ENCODE peak calls at places on chromosomes 4 and X, in six cellular contexts. Q is A549, F is uterus, E is lower leg skin, D is H54, J is stomach. L is an unnamed sample.
A peak's percentile ranks its signal among the peaks of the same experiment; 100 is the strongest.

GRCh38 chr4:140052050-140052449 is 101.9 kb downstream of the MAML3 start:
- DNase-seq in Q (peak; percentile 51), J (peak; percentile 60), E (no peak), D (no peak), F (peak; percentile 40), L (peak; percentile 7)

GRCh38 chrX:53930513-53931380 is 113.5 kb downstream of the PHF8 start:
- DNase-seq in F (no peak), Q (peak; percentile 3), J (no peak), E (no peak), D (no peak), L (no peak)

GRCh38 chrX:149286940-149287349 is 218.2 kb downstream of the IDS start:
- DNase-seq in Q (peak; percentile 38), D (peak; percentile 5), J (peak; percentile 44), F (no peak), E (no peak), L (peak; percentile 26)

GRCh38 chrX:17081969-17082368 is 135.5 kb downstream of the REPS2 start:
- DNase-seq in J (no peak), D (no peak), E (no peak), F (no peak), Q (no peak), L (peak; percentile 7)

GRCh38 chrX:111719426-111720210 is 38.6 kb downstream of the ALG13 start:
- DNase-seq in J (no peak), F (no peak), D (no peak), Q (peak; percentile 3), E (no peak), L (no peak)

GRCh38 chr4:78331186-78331585 is 220.4 kb upstream of the ANXA3 start:
- DNase-seq in E (no peak), J (no peak), F (no peak), D (no peak), Q (no peak), L (no peak)

GRCh38 chr4:173013232-173013932 is 155.2 kb upstream of the GALNT7 start:
- DNase-seq in J (peak; percentile 49), Q (peak; percentile 27), D (no peak), E (no peak), F (no peak), L (peak; percentile 75)

GRCh38 chrX:136694491-136695087 is 46.6 kb downstream of the CD40LG start:
- DNase-seq in D (no peak), J (no peak), F (no peak), Q (peak; percentile 51), E (no peak), L (peak; percentile 57)

GRCh38 chr4:40314951-40315350 is 20.2 kb upstream of the CHRNA9 start:
- DNase-seq in Q (peak; percentile 49), E (no peak), F (no peak), D (no peak), J (no peak), L (no peak)

GRCh38 chr4:40316333-40316781 is 18.8 kb upstream of the CHRNA9 start:
- DNase-seq in D (no peak), Q (peak; percentile 84), J (no peak), E (peak; percentile 0), F (no peak), L (no peak)

GRCh38 chr4:40317921-40318658 is 17.0 kb upstream of the CHRNA9 start:
- DNase-seq in D (no peak), E (no peak), J (no peak), Q (no peak), F (no peak), L (no peak)

GRCh38 chr4:40321671-40322131 is 13.4 kb upstream of the CHRNA9 start:
- DNase-seq in F (no peak), J (no peak), D (no peak), E (no peak), Q (peak; percentile 12), L (no peak)

GRCh38 chr4:40316782-40317635 is 18.1 kb upstream of the CHRNA9 start:
- DNase-seq in E (peak; percentile 87), Q (peak; percentile 88), D (no peak), J (peak; percentile 59), F (peak; percentile 59), L (no peak)
- TF ChIP-seq POLR2A in E (no peak), Q (no peak), D (no peak), J (no peak), F (no peak), L (no peak)

DNA sequence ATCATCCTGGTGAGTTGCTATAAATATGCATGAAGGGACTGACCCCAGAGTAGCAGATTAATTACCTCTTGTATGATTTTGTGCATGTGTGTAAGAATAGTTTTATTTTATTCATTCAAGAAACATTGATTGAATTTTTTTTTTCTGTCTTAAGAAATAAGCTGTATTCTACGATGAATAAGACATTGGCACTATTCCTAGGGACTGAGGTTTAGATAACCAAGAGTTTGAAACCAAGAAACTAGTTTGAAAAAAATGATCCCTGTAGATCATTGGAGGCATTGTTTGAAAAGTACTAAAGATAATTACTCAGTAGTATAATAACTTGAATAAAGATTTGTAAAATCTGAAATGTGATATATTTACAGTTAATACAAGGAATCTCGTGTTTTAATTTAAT is 1086.9 kb downstream of the PCDH7 start:
- DNase-seq in J (no peak), Q (no peak), E (no peak), D (no peak), F (no peak), L (no peak)
- TF ChIP-seq POLR2A in J (no peak), Q (no peak), E (no peak), D (no peak), F (no peak), L (no peak)

DNA sequence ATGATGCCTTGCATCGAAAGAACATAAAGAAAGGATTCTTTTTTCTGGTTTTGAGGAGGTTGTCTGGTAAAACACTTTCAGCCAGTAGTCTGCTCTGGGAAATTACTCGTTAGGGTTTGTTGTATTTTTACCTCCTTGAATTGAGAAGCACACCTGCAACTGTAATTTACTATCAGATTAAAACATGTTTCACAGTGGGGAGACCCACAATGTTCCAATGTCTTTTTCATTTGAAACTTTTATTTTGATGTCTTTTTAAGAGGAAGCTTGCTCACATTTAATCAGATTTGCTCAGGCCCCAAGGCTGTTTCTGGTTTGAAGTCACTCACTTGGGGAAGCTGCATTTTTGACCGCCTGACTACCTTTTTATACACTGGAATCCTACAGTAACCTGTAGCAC is 12.0 kb downstream of the TMEM154 start:
- DNase-seq in E (no peak), D (no peak), Q (no peak), J (no peak), F (no peak), L (no peak)
- TF ChIP-seq POLR2A in E (no peak), D (no peak), Q (no peak), J (no peak), F (no peak), L (no peak)

GRCh38 chr4:88697588-88698329 is at the start of gene NAP1L5:
- DNase-seq in Q (peak; percentile 50), E (peak; percentile 92), J (peak; percentile 62), F (peak; percentile 77), D (no peak), L (peak; percentile 86)
- TF ChIP-seq POLR2A in Q (no peak), E (no peak), J (peak; percentile 55), F (peak; percentile 53), D (peak; percentile 32), L (peak; percentile 57)

GRCh38 chr4:37891221-37892159 is 606 bp downstream of the TBC1D1 start:
- DNase-seq in Q (no peak), E (no peak), J (peak; percentile 33), F (peak; percentile 48), D (no peak), L (no peak)
- TF ChIP-seq POLR2A in Q (no peak), E (no peak), J (no peak), F (peak; percentile 38), D (no peak), L (no peak)

GRCh38 chrX:139204903-139205667 is 325.5 kb upstream of the F9 start:
- DNase-seq in J (peak; percentile 73), D (no peak), F (no peak), Q (peak; percentile 14), E (peak; percentile 85), L (no peak)
- TF ChIP-seq POLR2A in J (no peak), D (no peak), F (no peak), Q (no peak), E (no peak), L (no peak)

DNA sequence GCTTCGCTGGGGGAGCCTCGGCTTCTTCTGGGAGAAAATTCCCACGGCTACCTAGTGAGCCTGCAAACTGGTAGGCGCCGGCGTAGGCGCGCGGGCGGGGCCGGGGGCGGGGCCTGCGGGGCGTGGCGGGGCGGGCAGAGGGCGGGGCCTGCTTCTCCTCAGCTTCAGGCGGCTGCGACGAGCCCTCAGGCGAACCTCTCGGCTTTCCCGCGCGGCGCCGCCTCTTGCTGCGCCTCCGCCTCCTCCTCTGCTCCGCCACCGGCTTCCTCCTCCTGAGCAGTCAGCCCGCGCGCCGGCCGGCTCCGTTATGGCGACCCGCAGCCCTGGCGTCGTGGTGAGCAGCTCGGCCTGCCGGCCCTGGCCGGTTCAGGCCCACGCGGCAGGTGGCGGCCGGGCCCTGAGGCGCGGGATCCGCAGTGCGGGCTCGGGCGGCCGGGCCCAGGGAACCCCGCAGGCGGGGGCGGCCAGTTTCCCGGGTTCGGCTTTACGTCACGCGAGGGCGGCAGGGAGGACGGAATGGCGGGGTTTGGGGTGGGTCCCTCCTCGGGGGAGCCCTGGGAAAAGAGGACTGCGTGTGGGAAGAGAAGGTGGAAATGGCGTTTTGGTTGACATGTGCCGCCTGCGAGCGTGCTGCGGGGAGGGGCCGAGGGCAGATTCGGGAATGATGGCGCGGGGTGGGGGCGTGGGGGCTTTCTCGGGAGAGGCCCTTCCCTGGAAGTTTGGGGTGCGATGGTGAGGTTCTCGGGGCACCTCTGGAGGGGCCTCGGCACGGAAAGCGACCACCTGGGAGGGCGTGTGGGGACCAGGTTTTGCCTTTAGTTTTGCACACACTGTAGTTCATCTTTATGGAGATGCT is at the start of gene HPRT1:
- DNase-seq in Q (peak; percentile 79), D (peak; percentile 68), F (peak; percentile 78), E (peak; percentile 93), J (peak; percentile 87), L (peak; percentile 89)
- TF ChIP-seq POLR2A in Q (peak; percentile 36), D (peak; percentile 50), F (peak; percentile 17), E (no peak), J (no peak), L (peak; percentile 48)

DNA sequence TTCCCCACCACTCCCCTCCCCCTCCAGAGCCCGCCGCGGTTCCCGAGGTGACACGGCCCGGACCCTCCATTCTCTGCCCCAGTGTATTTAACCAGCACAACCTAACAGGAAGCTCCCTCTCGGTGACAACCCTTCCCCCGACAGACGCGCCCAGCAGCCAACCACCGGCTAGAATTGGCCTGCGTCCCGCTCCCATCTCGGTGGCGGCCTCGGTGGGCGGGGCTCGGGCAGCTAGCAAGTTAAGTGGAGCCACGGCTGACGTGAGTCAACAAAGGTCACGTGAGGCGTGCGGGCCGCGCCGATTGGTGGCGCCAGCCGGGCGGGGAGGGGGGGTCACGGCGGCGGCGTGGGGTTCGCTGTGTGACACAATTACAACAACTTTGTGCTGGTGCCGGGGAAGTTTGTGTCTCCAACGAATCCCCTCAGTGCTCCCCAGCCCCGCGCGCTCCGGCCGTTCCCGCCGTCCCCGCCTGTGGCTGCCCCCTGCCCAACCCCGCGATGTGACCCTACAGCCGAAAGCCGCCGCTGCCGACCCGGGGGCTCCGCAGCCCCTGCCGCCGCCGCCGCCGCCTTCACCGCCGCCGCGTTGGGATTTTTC is at the start of gene KDM6A:
- DNase-seq in J (peak; percentile 100), E (peak; percentile 100), F (peak; percentile 99), Q (peak; percentile 98), D (peak; percentile 63), L (peak; percentile 98)
- TF ChIP-seq POLR2A in J (peak; percentile 18), E (peak; percentile 17), F (peak; percentile 81), Q (no peak), D (no peak), L (peak; percentile 54)